ENCODE peak calls at places on chromosomes 6 and 20, in six cellular contexts. Z is CD8-positive, alpha-beta T cell; K is adrenal gland; P is psoas muscle; T is stomach; L is body of pancreas. M is an unnamed sample.

GRCh38 chr6:56932891-56933473 is 21.9 kb upstream of the BEND6 start:
- DNase-seq in Z (no peak), K (no peak), P (no peak), T (no peak), L (no peak), M (no peak)

GRCh38 chr20:62642666-62643520 is 590 bp downstream of the SLCO4A1 start:
- DNase-seq in Z (no peak), K (no peak), P (no peak), T (peak), L (peak), M (no peak)

GRCh38 chr20:37239026-37239451 is 22.6 kb downstream of the GHRH start:
- DNase-seq in Z (no peak), K (no peak), P (no peak), T (no peak), L (peak), M (no peak)

GRCh38 chr6:20404641-20405032 is 3.0 kb downstream of the E2F3 start:
- DNase-seq in Z (peak), K (peak), P (no peak), T (no peak), L (peak), M (no peak)

GRCh38 chr6:38713812-38714211 is 1.3 kb upstream of the DNAH8 start:
- DNase-seq in Z (no peak), K (no peak), P (no peak), T (no peak), L (no peak), M (no peak)

GRCh38 chr6:81171991-81172740 is 580.3 kb downstream of the TENT5A start:
- DNase-seq in Z (no peak), K (peak), P (no peak), T (no peak), L (no peak), M (peak)

GRCh38 chr20:3731944-3732326 is 550 bp upstream of the HSPA12B start:
- DNase-seq in Z (no peak), K (no peak), P (no peak), T (no peak), L (no peak), M (no peak)

GRCh38 chr6:474454-475185 is 83.1 kb downstream of the IRF4 start:
- DNase-seq in Z (peak), K (no peak), P (no peak), T (peak), L (no peak), M (no peak)

GRCh38 chr20:34774431-34774830 is 51.0 kb downstream of the NCOA6 start:
- DNase-seq in Z (no peak), K (no peak), P (no peak), T (no peak), L (no peak), M (no peak)

GRCh38 chr6:151054304-151054703 is 185.5 kb upstream of the AKAP12 start:
- DNase-seq in Z (no peak), K (peak), P (no peak), T (no peak), L (no peak), M (no peak)

GRCh38 chr6:25586927-25587326 is 65.1 kb upstream of the SCGN start:
- DNase-seq in Z (no peak), K (no peak), P (no peak), T (no peak), L (no peak), M (no peak)

GRCh38 chr20:37145014-37145413 is 34.1 kb upstream of the RPN2 start:
- DNase-seq in Z (no peak), K (no peak), P (no peak), T (no peak), L (no peak), M (no peak)

GRCh38 chr6:31634131-31634530 is 13.6 kb downstream of the PRRC2A start:
- DNase-seq in Z (no peak), K (no peak), P (no peak), T (no peak), L (no peak), M (no peak)

GRCh38 chr20:6600336-6600735 is 167.2 kb upstream of the BMP2 start:
- DNase-seq in Z (no peak), K (no peak), P (no peak), T (no peak), L (no peak), M (no peak)

GRCh38 chr6:44072452-44072958 is 54.7 kb downstream of the MRPL14 start:
- DNase-seq in Z (no peak), K (no peak), P (no peak), T (peak), L (no peak), M (no peak)

GRCh38 chr20:25253606-25254275 is 5.9 kb downstream of the PYGB start:
- DNase-seq in Z (no peak), K (no peak), P (no peak), T (no peak), L (no peak), M (no peak)

GRCh38 chr6:169707772-169708171 is 5.8 kb downstream of the C6orf120 start:
- DNase-seq in Z (no peak), K (no peak), P (no peak), T (no peak), L (no peak), M (no peak)

GRCh38 chr6:13487122-13488014 is at the start of gene GFOD1:
- DNase-seq in Z (peak), K (peak), P (peak), T (peak), L (peak), M (no peak)

GRCh38 chr20:36483919-36484808 is 57.2 kb upstream of the MYL9 start:
- DNase-seq in Z (no peak), K (peak), P (peak), T (peak), L (peak), M (no peak)

GRCh38 chr6:44049989-44050871 is 77.0 kb downstream of the MRPL14 start:
- DNase-seq in Z (no peak), K (no peak), P (no peak), T (no peak), L (no peak), M (no peak)

GRCh38 chr6:44646355-44646754 is 258.8 kb downstream of the CDC5L start:
- DNase-seq in Z (no peak), K (no peak), P (no peak), T (no peak), L (no peak), M (no peak)

GRCh38 chr6:80006541-80006940 is 2.1 kb downstream of the TTK start:
- DNase-seq in Z (no peak), K (no peak), P (no peak), T (no peak), L (no peak), M (no peak)
- TF ChIP-seq CTCF in Z (no peak), K (no peak), P (no peak), T (no peak), L (no peak), M (no peak)

GRCh38 chr6:12484519-12484918 is 194.4 kb downstream of the EDN1 start:
- DNase-seq in Z (no peak), K (no peak), P (no peak), T (no peak), L (no peak), M (no peak)

GRCh38 chr6:12480379-12480778 is 190.2 kb downstream of the EDN1 start:
- DNase-seq in Z (no peak), K (no peak), P (no peak), T (no peak), L (no peak), M (no peak)

GRCh38 chr6:12483712-12484111 is 193.6 kb downstream of the EDN1 start:
- DNase-seq in Z (no peak), K (peak), P (no peak), T (no peak), L (peak), M (peak)

GRCh38 chr6:12481292-12481691 is 191.1 kb downstream of the EDN1 start:
- DNase-seq in Z (no peak), K (no peak), P (no peak), T (no peak), L (no peak), M (no peak)

GRCh38 chr6:12482386-12482785 is 192.2 kb downstream of the EDN1 start:
- DNase-seq in Z (no peak), K (no peak), P (no peak), T (no peak), L (no peak), M (no peak)
- TF ChIP-seq CTCF in Z (no peak), K (no peak), P (no peak), T (no peak), L (peak), M (no peak)

DNA sequence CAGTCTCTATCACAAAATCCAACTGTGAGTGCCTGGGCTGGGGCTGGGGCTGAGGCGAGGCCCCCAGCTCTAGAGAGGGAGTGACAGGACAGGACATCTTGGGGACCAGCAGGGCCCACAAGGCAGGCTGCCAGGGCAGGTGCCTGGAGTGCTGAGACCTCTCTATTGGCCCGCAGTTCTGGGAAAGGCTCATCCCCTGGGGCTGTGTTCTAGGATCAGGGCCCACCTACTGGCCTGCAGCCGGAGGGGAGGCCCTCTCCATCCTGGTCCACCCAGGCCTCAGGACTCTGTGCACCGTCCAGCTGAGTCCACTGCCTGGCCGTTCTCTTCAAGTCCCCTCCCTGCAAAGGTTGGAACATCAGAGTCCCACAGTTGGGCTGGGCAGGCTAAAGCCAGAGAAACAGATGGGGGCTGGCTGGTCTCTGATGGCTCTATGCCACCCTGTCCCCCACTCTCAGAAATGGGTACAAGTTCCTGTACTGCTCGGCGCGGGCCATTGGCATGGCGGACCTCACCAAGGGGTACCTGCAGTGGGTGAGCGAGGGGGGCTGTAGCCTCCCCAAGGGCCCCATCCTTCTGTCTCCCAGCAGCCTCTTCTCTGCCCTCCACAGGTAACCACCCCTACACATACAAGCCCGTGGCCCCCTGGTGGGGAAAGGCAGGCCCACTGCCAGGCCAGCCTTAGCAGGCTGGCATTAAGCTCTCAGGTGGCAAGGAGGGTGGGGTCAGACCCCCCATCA is 9.0 kb downstream of the EMILIN3 start:
- DNase-seq in Z (no peak), K (no peak), P (no peak), T (no peak), L (no peak), M (no peak)
- TF ChIP-seq CTCF in Z (no peak), K (no peak), P (no peak), T (no peak), L (no peak), M (no peak)

GRCh38 chr6:30349411-30350177 is 4.6 kb downstream of the RPP21 start:
- DNase-seq in Z (no peak), K (no peak), P (no peak), T (no peak), L (no peak), M (no peak)
- TF ChIP-seq CTCF in Z (no peak), K (no peak), P (no peak), T (no peak), L (no peak), M (no peak)

DNA sequence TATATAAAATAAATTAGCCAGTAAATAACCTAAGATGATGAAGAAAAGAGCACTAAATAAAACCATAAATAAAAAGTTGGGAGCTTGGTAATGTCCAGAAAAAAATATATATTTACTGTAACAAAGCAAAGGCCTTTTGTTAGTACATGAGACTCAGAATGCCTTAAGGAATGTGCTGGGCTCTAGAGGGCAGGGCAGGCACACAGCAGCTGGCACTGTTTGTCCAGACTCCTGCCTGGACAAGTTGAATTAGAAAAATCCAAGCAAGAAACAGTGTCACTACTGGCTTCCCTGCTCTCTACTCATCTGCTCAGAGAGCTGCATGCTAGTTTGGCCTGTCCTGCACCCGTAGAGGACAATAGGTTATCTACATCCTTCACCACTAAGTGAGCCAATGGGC is 8.8 kb downstream of the DEFB129 start:
- DNase-seq in Z (no peak), K (no peak), P (no peak), T (no peak), L (peak), M (no peak)
- TF ChIP-seq CTCF in Z (no peak), K (no peak), P (no peak), T (no peak), L (no peak), M (peak)

GRCh38 chr20:31638816-31639215 is 1.1 kb downstream of the COX4I2 start:
- DNase-seq in Z (no peak), K (no peak), P (no peak), T (no peak), L (no peak), M (no peak)
- TF ChIP-seq CTCF in Z (no peak), K (no peak), P (no peak), T (no peak), L (no peak), M (no peak)

DNA sequence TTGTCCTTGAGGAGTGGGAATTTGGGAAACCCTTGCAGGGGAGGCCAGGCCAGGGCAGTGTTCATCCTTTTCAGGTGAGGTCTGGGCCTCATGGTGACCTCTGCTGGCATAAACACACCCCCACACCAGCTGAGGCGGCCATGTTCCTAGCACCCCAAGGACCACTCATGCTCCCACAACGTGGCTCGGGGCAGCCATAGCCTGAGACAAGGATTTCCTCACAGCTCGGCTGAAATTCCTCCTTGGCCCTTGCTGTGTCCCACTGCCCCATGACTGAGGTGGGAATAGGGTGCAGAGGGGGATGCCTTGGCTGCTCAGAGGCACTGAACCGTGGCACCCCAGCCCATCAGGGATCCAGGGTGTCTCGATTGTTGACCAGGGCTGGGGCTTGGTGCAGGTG is 27.3 kb upstream of the SPDEF start:
- DNase-seq in Z (peak), K (no peak), P (no peak), T (no peak), L (no peak), M (no peak)
- TF ChIP-seq CTCF in Z (no peak), K (no peak), P (no peak), T (no peak), L (no peak), M (peak)

M was measured in AG09319.